ENCODE peak calls at places on chromosome 5, in ten cellular contexts. One of them, this sample, is unnamed. For H3K36me3, the result is how much of the 10 kb centered on the place peaks cover.

GRCh38 chr5:55480781-55481180 is 54.0 kb downstream of the PLPP1 start:
- DNase-seq in tibial nerve: no peak
- DNase-seq in K562: no peak
- DNase-seq in stomach: no peak
- DNase-seq in transverse colon: no peak
- DNase-seq in ovary: no peak
- DNase-seq in sigmoid colon: no peak
- DNase-seq in suprapubic skin: no peak
- DNase-seq in adrenal gland: no peak
- DNase-seq in heart left ventricle: no peak
- DNase-seq in this sample: no peak

GRCh38 chr5:169956126-169956525 is 24.2 kb downstream of the INSYN2B start:
- DNase-seq in tibial nerve: no peak
- DNase-seq in K562: no peak
- DNase-seq in stomach: no peak
- DNase-seq in transverse colon: no peak
- DNase-seq in ovary: no peak
- DNase-seq in sigmoid colon: no peak
- DNase-seq in suprapubic skin: no peak
- DNase-seq in adrenal gland: no peak
- DNase-seq in heart left ventricle: no peak
- DNase-seq in this sample: no peak

GRCh38 chr5:139524932-139525585 is 36.1 kb upstream of the UBE2D2 start:
- DNase-seq in tibial nerve: no peak
- DNase-seq in K562: no peak
- DNase-seq in stomach: no peak
- DNase-seq in transverse colon: no peak
- DNase-seq in ovary: no peak
- DNase-seq in sigmoid colon: no peak
- DNase-seq in suprapubic skin: no peak
- DNase-seq in adrenal gland: no peak
- DNase-seq in heart left ventricle: no peak
- DNase-seq in this sample: peak

GRCh38 chr5:147971472-147971871 is 65.1 kb upstream of the C5orf46 start:
- DNase-seq in tibial nerve: no peak
- DNase-seq in K562: no peak
- DNase-seq in stomach: no peak
- DNase-seq in transverse colon: no peak
- DNase-seq in ovary: no peak
- DNase-seq in sigmoid colon: no peak
- DNase-seq in suprapubic skin: no peak
- DNase-seq in adrenal gland: no peak
- DNase-seq in heart left ventricle: no peak
- DNase-seq in this sample: no peak

GRCh38 chr5:118597448-118597847 is 390.9 kb downstream of the DTWD2 start:
- DNase-seq in tibial nerve: no peak
- DNase-seq in K562: no peak
- DNase-seq in stomach: no peak
- DNase-seq in transverse colon: no peak
- DNase-seq in ovary: no peak
- DNase-seq in sigmoid colon: no peak
- DNase-seq in suprapubic skin: no peak
- DNase-seq in adrenal gland: no peak
- DNase-seq in heart left ventricle: no peak
- DNase-seq in this sample: no peak

GRCh38 chr5:88677943-88678779 is 204.8 kb downstream of the MEF2C start:
- DNase-seq in tibial nerve: no peak
- DNase-seq in K562: no peak
- DNase-seq in stomach: no peak
- DNase-seq in transverse colon: no peak
- DNase-seq in ovary: no peak
- DNase-seq in sigmoid colon: no peak
- DNase-seq in suprapubic skin: no peak
- DNase-seq in adrenal gland: peak
- DNase-seq in heart left ventricle: no peak
- DNase-seq in this sample: no peak

GRCh38 chr5:33828611-33829286 is 63.0 kb downstream of the ADAMTS12 start:
- DNase-seq in tibial nerve: no peak
- DNase-seq in K562: no peak
- DNase-seq in stomach: no peak
- DNase-seq in transverse colon: no peak
- DNase-seq in ovary: no peak
- DNase-seq in sigmoid colon: no peak
- DNase-seq in suprapubic skin: no peak
- DNase-seq in adrenal gland: no peak
- DNase-seq in heart left ventricle: no peak
- DNase-seq in this sample: no peak

GRCh38 chr5:132387649-132388117 is 18.2 kb downstream of the SLC22A5 start:
- DNase-seq in tibial nerve: peak
- DNase-seq in K562: peak
- DNase-seq in stomach: peak
- DNase-seq in transverse colon: peak
- DNase-seq in ovary: peak
- DNase-seq in sigmoid colon: peak
- DNase-seq in suprapubic skin: peak
- DNase-seq in adrenal gland: peak
- DNase-seq in heart left ventricle: peak
- DNase-seq in this sample: no peak

GRCh38 chr5:135033026-135033861 is 784 bp downstream of the PITX1 start:
- DNase-seq in tibial nerve: no peak
- DNase-seq in K562: peak
- DNase-seq in stomach: peak
- DNase-seq in transverse colon: no peak
- DNase-seq in ovary: no peak
- DNase-seq in sigmoid colon: no peak
- DNase-seq in suprapubic skin: no peak
- DNase-seq in adrenal gland: peak
- DNase-seq in heart left ventricle: no peak
- DNase-seq in this sample: no peak

GRCh38 chr5:68088302-68088701 is 127.3 kb upstream of the PIK3R1 start:
- DNase-seq in tibial nerve: no peak
- DNase-seq in K562: no peak
- DNase-seq in stomach: no peak
- DNase-seq in transverse colon: no peak
- DNase-seq in ovary: peak
- DNase-seq in sigmoid colon: no peak
- DNase-seq in suprapubic skin: no peak
- DNase-seq in adrenal gland: no peak
- DNase-seq in heart left ventricle: no peak
- DNase-seq in this sample: no peak

GRCh38 chr5:108672639-108673038 is 75.1 kb upstream of the FER start:
- DNase-seq in tibial nerve: no peak
- DNase-seq in K562: no peak
- DNase-seq in stomach: no peak
- DNase-seq in transverse colon: no peak
- DNase-seq in ovary: no peak
- DNase-seq in sigmoid colon: no peak
- DNase-seq in suprapubic skin: no peak
- DNase-seq in adrenal gland: no peak
- DNase-seq in heart left ventricle: no peak
- DNase-seq in this sample: no peak

GRCh38 chr5:150400327-150401075 is 12.2 kb downstream of the CD74 start:
- DNase-seq in tibial nerve: no peak
- DNase-seq in K562: no peak
- DNase-seq in stomach: no peak
- DNase-seq in transverse colon: no peak
- DNase-seq in ovary: no peak
- DNase-seq in sigmoid colon: no peak
- DNase-seq in suprapubic skin: no peak
- DNase-seq in adrenal gland: no peak
- DNase-seq in heart left ventricle: no peak
- DNase-seq in this sample: no peak

GRCh38 chr5:150401076-150401375 is 11.7 kb downstream of the CD74 start:
- DNase-seq in tibial nerve: no peak
- DNase-seq in K562: no peak
- DNase-seq in stomach: no peak
- DNase-seq in transverse colon: no peak
- DNase-seq in ovary: no peak
- DNase-seq in sigmoid colon: no peak
- DNase-seq in suprapubic skin: no peak
- DNase-seq in adrenal gland: no peak
- DNase-seq in heart left ventricle: no peak
- DNase-seq in this sample: no peak

GRCh38 chr5:150401376-150402201 is 11.1 kb downstream of the CD74 start:
- DNase-seq in tibial nerve: no peak
- DNase-seq in K562: no peak
- DNase-seq in stomach: no peak
- DNase-seq in transverse colon: no peak
- DNase-seq in ovary: no peak
- DNase-seq in sigmoid colon: no peak
- DNase-seq in suprapubic skin: no peak
- DNase-seq in adrenal gland: no peak
- DNase-seq in heart left ventricle: no peak
- DNase-seq in this sample: no peak

GRCh38 chr5:150402901-150403342 is 9.8 kb downstream of the CD74 start:
- DNase-seq in tibial nerve: no peak
- DNase-seq in K562: no peak
- DNase-seq in stomach: no peak
- DNase-seq in transverse colon: no peak
- DNase-seq in ovary: no peak
- DNase-seq in sigmoid colon: no peak
- DNase-seq in suprapubic skin: no peak
- DNase-seq in adrenal gland: no peak
- DNase-seq in heart left ventricle: no peak
- DNase-seq in this sample: no peak

GRCh38 chr5:150402226-150402773 is 10.4 kb downstream of the CD74 start:
- DNase-seq in tibial nerve: no peak
- DNase-seq in K562: no peak
- DNase-seq in stomach: no peak
- DNase-seq in transverse colon: no peak
- DNase-seq in ovary: no peak
- DNase-seq in sigmoid colon: no peak
- DNase-seq in suprapubic skin: no peak
- DNase-seq in adrenal gland: no peak
- DNase-seq in heart left ventricle: no peak
- DNase-seq in this sample: no peak
- H3K36me3 ChIP-seq in tibial nerve: under half
- H3K36me3 ChIP-seq in K562: half or more
- H3K36me3 ChIP-seq in stomach: half or more
- H3K36me3 ChIP-seq in transverse colon: under half
- H3K36me3 ChIP-seq in ovary: under half
- H3K36me3 ChIP-seq in sigmoid colon: half or more
- H3K36me3 ChIP-seq in suprapubic skin: half or more
- H3K36me3 ChIP-seq in adrenal gland: half or more
- H3K36me3 ChIP-seq in heart left ventricle: under half
- H3K36me3 ChIP-seq in this sample: under half

GRCh38 chr5:126866837-126867236 is 89.9 kb downstream of the LMNB1 start:
- DNase-seq in tibial nerve: no peak
- DNase-seq in K562: no peak
- DNase-seq in stomach: no peak
- DNase-seq in transverse colon: no peak
- DNase-seq in ovary: no peak
- DNase-seq in sigmoid colon: no peak
- DNase-seq in suprapubic skin: no peak
- DNase-seq in adrenal gland: no peak
- DNase-seq in heart left ventricle: no peak
- DNase-seq in this sample: no peak

GRCh38 chr5:126863402-126863801 is 86.5 kb downstream of the LMNB1 start:
- DNase-seq in tibial nerve: no peak
- DNase-seq in K562: peak
- DNase-seq in stomach: no peak
- DNase-seq in transverse colon: no peak
- DNase-seq in ovary: no peak
- DNase-seq in sigmoid colon: no peak
- DNase-seq in suprapubic skin: no peak
- DNase-seq in adrenal gland: no peak
- DNase-seq in heart left ventricle: no peak
- DNase-seq in this sample: no peak

GRCh38 chr5:126867237-126867636 is 90.3 kb downstream of the LMNB1 start:
- DNase-seq in tibial nerve: no peak
- DNase-seq in K562: no peak
- DNase-seq in stomach: no peak
- DNase-seq in transverse colon: no peak
- DNase-seq in ovary: no peak
- DNase-seq in sigmoid colon: no peak
- DNase-seq in suprapubic skin: no peak
- DNase-seq in adrenal gland: peak
- DNase-seq in heart left ventricle: no peak
- DNase-seq in this sample: no peak

GRCh38 chr5:126864042-126864688 is 87.2 kb downstream of the LMNB1 start:
- DNase-seq in tibial nerve: no peak
- DNase-seq in K562: peak
- DNase-seq in stomach: no peak
- DNase-seq in transverse colon: no peak
- DNase-seq in ovary: no peak
- DNase-seq in sigmoid colon: no peak
- DNase-seq in suprapubic skin: no peak
- DNase-seq in adrenal gland: no peak
- DNase-seq in heart left ventricle: no peak
- DNase-seq in this sample: no peak

GRCh38 chr5:126865299-126865698 is 88.4 kb downstream of the LMNB1 start:
- DNase-seq in tibial nerve: no peak
- DNase-seq in K562: no peak
- DNase-seq in stomach: no peak
- DNase-seq in transverse colon: no peak
- DNase-seq in ovary: no peak
- DNase-seq in sigmoid colon: no peak
- DNase-seq in suprapubic skin: no peak
- DNase-seq in adrenal gland: no peak
- DNase-seq in heart left ventricle: no peak
- DNase-seq in this sample: no peak
- TF ChIP-seq POLR2A in tibial nerve: no peak
- TF ChIP-seq POLR2A in K562: no peak
- TF ChIP-seq POLR2A in stomach: no peak
- TF ChIP-seq POLR2A in transverse colon: no peak
- TF ChIP-seq POLR2A in ovary: no peak
- TF ChIP-seq POLR2A in sigmoid colon: no peak
- TF ChIP-seq POLR2A in suprapubic skin: no peak
- TF ChIP-seq POLR2A in adrenal gland: no peak
- TF ChIP-seq POLR2A in heart left ventricle: no peak
- TF ChIP-seq POLR2A in this sample: no peak

DNA sequence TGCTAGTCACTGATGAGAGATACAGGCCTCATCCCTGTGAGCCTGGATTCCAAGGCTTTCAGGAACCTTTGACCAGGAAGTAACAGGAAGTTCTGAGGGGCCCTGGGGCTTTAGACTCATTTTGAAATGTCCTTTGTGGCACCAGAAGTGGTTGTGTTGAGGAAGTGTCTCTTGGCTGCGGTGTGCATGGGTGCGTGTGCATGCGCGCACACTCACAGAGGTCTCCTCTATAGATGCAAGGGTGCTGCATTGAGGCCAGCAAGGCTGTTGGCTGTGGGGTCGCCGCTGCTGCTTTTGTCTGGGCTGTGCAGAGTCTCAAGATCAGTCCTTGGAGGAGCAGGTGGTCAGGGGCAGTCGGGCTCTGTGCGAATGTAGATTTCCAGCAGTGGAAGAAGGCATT is 7.6 kb downstream of the RAB24 start:
- DNase-seq in tibial nerve: no peak
- DNase-seq in K562: no peak
- DNase-seq in stomach: no peak
- DNase-seq in transverse colon: no peak
- DNase-seq in ovary: no peak
- DNase-seq in sigmoid colon: no peak
- DNase-seq in suprapubic skin: no peak
- DNase-seq in adrenal gland: no peak
- DNase-seq in heart left ventricle: no peak
- DNase-seq in this sample: peak
- H3K36me3 ChIP-seq in tibial nerve: under half
- H3K36me3 ChIP-seq in K562: half or more
- H3K36me3 ChIP-seq in stomach: half or more
- H3K36me3 ChIP-seq in transverse colon: under half
- H3K36me3 ChIP-seq in ovary: under half
- H3K36me3 ChIP-seq in sigmoid colon: half or more
- H3K36me3 ChIP-seq in suprapubic skin: half or more
- H3K36me3 ChIP-seq in adrenal gland: half or more
- H3K36me3 ChIP-seq in heart left ventricle: under half
- H3K36me3 ChIP-seq in this sample: under half

GRCh38 chr5:177310757-177311173 is 933 bp downstream of the MXD3 start:
- DNase-seq in tibial nerve: no peak
- DNase-seq in K562: peak
- DNase-seq in stomach: no peak
- DNase-seq in transverse colon: peak
- DNase-seq in ovary: no peak
- DNase-seq in sigmoid colon: peak
- DNase-seq in suprapubic skin: peak
- DNase-seq in adrenal gland: no peak
- DNase-seq in heart left ventricle: peak
- DNase-seq in this sample: peak
- TF ChIP-seq POLR2A in tibial nerve: no peak
- TF ChIP-seq POLR2A in K562: no peak
- TF ChIP-seq POLR2A in stomach: no peak
- TF ChIP-seq POLR2A in transverse colon: no peak
- TF ChIP-seq POLR2A in ovary: no peak
- TF ChIP-seq POLR2A in sigmoid colon: no peak
- TF ChIP-seq POLR2A in suprapubic skin: no peak
- TF ChIP-seq POLR2A in adrenal gland: no peak
- TF ChIP-seq POLR2A in heart left ventricle: no peak
- TF ChIP-seq POLR2A in this sample: no peak

This sample was measured in spleen.